ENCODE peak calls at places on chromosomes 16 and 17, in nine cellular contexts. One of them, this sample, is unnamed.

GRCh38 chr17:19654901-19655300 is 6.3 kb downstream of the ALDH3A2 start:
- DNase-seq in IMR-90: no peak
- DNase-seq in right lobe of liver: no peak
- DNase-seq in left lung: no peak
- DNase-seq in cardiac muscle cell: no peak
- DNase-seq in SJCRH30: no peak
- DNase-seq in A549: no peak
- DNase-seq in adrenal gland: no peak
- DNase-seq in breast epithelium: no peak
- DNase-seq in this sample: no peak

GRCh38 chr17:18356624-18357023 is 6.7 kb downstream of the SHMT1 start:
- DNase-seq in left lung: no peak
- DNase-seq in adrenal gland: peak; percentile 64
- DNase-seq in cardiac muscle cell: peak; percentile 86
- DNase-seq in breast epithelium: peak; percentile 19
- DNase-seq in IMR-90: peak; percentile 50
- DNase-seq in SJCRH30: no peak
- DNase-seq in A549: no peak
- DNase-seq in right lobe of liver: peak; percentile 69
- DNase-seq in this sample: no peak

GRCh38 chr17:39755550-39756375 is 18.0 kb downstream of the GRB7 start:
- DNase-seq in adrenal gland: peak; percentile 12
- DNase-seq in IMR-90: peak; percentile 24
- DNase-seq in left lung: no peak
- DNase-seq in right lobe of liver: no peak
- DNase-seq in cardiac muscle cell: no peak
- DNase-seq in A549: no peak
- DNase-seq in breast epithelium: no peak
- DNase-seq in SJCRH30: no peak
- DNase-seq in this sample: peak; percentile 59

GRCh38 chr17:56292010-56292409 is 138.7 kb downstream of the ANKFN1 start:
- DNase-seq in left lung: no peak
- DNase-seq in breast epithelium: no peak
- DNase-seq in SJCRH30: no peak
- DNase-seq in A549: no peak
- DNase-seq in right lobe of liver: no peak
- DNase-seq in adrenal gland: no peak
- DNase-seq in IMR-90: peak; percentile 77
- DNase-seq in cardiac muscle cell: no peak
- DNase-seq in this sample: no peak

GRCh38 chr17:46976626-46977270 is 2.3 kb downstream of the RPRML start:
- DNase-seq in SJCRH30: no peak
- DNase-seq in IMR-90: no peak
- DNase-seq in left lung: no peak
- DNase-seq in adrenal gland: no peak
- DNase-seq in right lobe of liver: no peak
- DNase-seq in cardiac muscle cell: no peak
- DNase-seq in breast epithelium: no peak
- DNase-seq in A549: no peak
- DNase-seq in this sample: no peak

GRCh38 chr16:47047804-47048203 is 74.3 kb upstream of the DNAJA2 start:
- DNase-seq in cardiac muscle cell: no peak
- DNase-seq in A549: no peak
- DNase-seq in right lobe of liver: no peak
- DNase-seq in IMR-90: no peak
- DNase-seq in breast epithelium: no peak
- DNase-seq in SJCRH30: no peak
- DNase-seq in adrenal gland: no peak
- DNase-seq in left lung: no peak
- DNase-seq in this sample: no peak

GRCh38 chr17:9529033-9529748 is 46.4 kb downstream of the STX8 start:
- DNase-seq in right lobe of liver: no peak
- DNase-seq in breast epithelium: no peak
- DNase-seq in IMR-90: peak; percentile 56
- DNase-seq in SJCRH30: no peak
- DNase-seq in A549: peak; percentile 21
- DNase-seq in adrenal gland: no peak
- DNase-seq in cardiac muscle cell: peak; percentile 47
- DNase-seq in left lung: no peak
- DNase-seq in this sample: no peak

GRCh38 chr17:38620551-38621277 is 15.0 kb upstream of the SRCIN1 start:
- DNase-seq in SJCRH30: no peak
- DNase-seq in breast epithelium: no peak
- DNase-seq in A549: no peak
- DNase-seq in left lung: no peak
- DNase-seq in adrenal gland: no peak
- DNase-seq in cardiac muscle cell: no peak
- DNase-seq in right lobe of liver: no peak
- DNase-seq in IMR-90: no peak
- DNase-seq in this sample: no peak

GRCh38 chr16:12679660-12680272 is 123.9 kb downstream of the CPPED1 start:
- DNase-seq in adrenal gland: no peak
- DNase-seq in SJCRH30: no peak
- DNase-seq in breast epithelium: no peak
- DNase-seq in A549: no peak
- DNase-seq in IMR-90: peak; percentile 24
- DNase-seq in left lung: no peak
- DNase-seq in right lobe of liver: no peak
- DNase-seq in cardiac muscle cell: no peak
- DNase-seq in this sample: no peak

GRCh38 chr17:15883617-15884111 is 61.3 kb upstream of the ADORA2B start:
- DNase-seq in cardiac muscle cell: peak; percentile 83
- DNase-seq in SJCRH30: no peak
- DNase-seq in A549: no peak
- DNase-seq in breast epithelium: no peak
- DNase-seq in adrenal gland: no peak
- DNase-seq in right lobe of liver: no peak
- DNase-seq in left lung: no peak
- DNase-seq in IMR-90: peak; percentile 93
- DNase-seq in this sample: no peak

GRCh38 chr17:41705271-41705991 is 6.7 kb upstream of the GAST start:
- DNase-seq in breast epithelium: no peak
- DNase-seq in A549: no peak
- DNase-seq in cardiac muscle cell: peak; percentile 49
- DNase-seq in adrenal gland: peak; percentile 81
- DNase-seq in left lung: no peak
- DNase-seq in IMR-90: peak; percentile 73
- DNase-seq in SJCRH30: no peak
- DNase-seq in right lobe of liver: no peak
- DNase-seq in this sample: no peak

GRCh38 chr17:41702712-41703111 is 9.4 kb upstream of the GAST start:
- DNase-seq in A549: no peak
- DNase-seq in adrenal gland: no peak
- DNase-seq in right lobe of liver: peak; percentile 34
- DNase-seq in breast epithelium: no peak
- DNase-seq in IMR-90: no peak
- DNase-seq in left lung: no peak
- DNase-seq in SJCRH30: no peak
- DNase-seq in cardiac muscle cell: no peak
- DNase-seq in this sample: no peak

GRCh38 chr17:41710472-41711090 is 1.6 kb upstream of the GAST start:
- DNase-seq in A549: no peak
- DNase-seq in SJCRH30: no peak
- DNase-seq in breast epithelium: no peak
- DNase-seq in left lung: no peak
- DNase-seq in adrenal gland: peak; percentile 52
- DNase-seq in right lobe of liver: no peak
- DNase-seq in IMR-90: peak; percentile 75
- DNase-seq in cardiac muscle cell: peak; percentile 66
- DNase-seq in this sample: no peak

GRCh38 chr17:41711669-41712400 is at the start of gene GAST:
- DNase-seq in left lung: peak; percentile 36
- DNase-seq in cardiac muscle cell: no peak
- DNase-seq in A549: no peak
- DNase-seq in right lobe of liver: no peak
- DNase-seq in adrenal gland: no peak
- DNase-seq in breast epithelium: no peak
- DNase-seq in IMR-90: no peak
- DNase-seq in SJCRH30: no peak
- DNase-seq in this sample: no peak

DNA sequence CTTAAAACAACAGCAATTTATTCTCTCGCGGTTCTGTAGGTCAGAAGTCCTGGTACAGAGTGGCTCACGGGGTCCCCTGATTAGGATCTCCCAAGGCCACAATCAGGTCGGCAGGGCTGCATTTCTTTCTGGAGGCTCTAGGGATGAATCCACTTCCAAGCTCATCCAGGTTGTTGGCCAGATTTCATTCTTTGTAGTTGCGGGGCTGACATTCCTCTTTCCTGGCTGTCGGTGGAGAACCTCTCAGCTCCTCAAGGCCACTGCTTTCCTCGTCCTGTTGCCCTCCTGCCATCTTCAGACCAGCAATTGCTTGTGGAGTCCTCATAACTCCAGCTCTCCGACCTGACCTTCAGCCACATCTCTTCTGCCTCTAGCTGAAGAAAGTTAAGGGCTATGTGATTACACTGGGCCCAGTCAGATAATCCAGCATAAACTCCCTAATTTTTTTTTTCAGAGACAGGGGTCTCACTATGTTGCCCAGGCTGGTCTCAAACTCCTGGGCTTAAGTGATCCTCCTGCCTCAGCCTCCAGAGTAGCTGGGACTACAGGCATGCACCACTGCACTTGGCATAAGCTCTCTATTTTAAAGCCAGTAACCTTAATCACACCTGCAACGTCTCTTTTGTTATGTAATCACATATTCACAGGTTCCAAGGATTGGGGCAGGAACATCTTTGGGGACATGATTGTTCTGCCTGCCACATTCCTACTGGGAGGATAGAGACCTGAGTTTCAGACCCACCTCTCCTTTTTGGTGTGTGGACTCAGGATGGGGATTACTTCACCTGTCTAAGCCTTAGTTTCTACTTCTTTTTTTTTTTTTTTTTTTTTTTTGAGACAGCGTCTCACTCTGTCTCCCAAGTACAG is 4.1 kb upstream of the GAST start:
- DNase-seq in breast epithelium: no peak
- DNase-seq in left lung: no peak
- DNase-seq in SJCRH30: no peak
- DNase-seq in cardiac muscle cell: no peak
- DNase-seq in adrenal gland: no peak
- DNase-seq in A549: no peak
- DNase-seq in IMR-90: no peak
- DNase-seq in right lobe of liver: no peak
- DNase-seq in this sample: no peak
- H3K4me1 ChIP-seq in breast epithelium: no peaks in the 10 kb centered on the region
- H3K4me1 ChIP-seq in left lung: no peaks in the 10 kb centered on the region
- H3K4me1 ChIP-seq in SJCRH30: peaks cover 11% of the 10 kb centered on the region
- H3K4me1 ChIP-seq in cardiac muscle cell: no peaks in the 10 kb centered on the region
- H3K4me1 ChIP-seq in adrenal gland: peaks cover 12% of the 10 kb centered on the region
- H3K4me1 ChIP-seq in A549: peaks cover 13% of the 10 kb centered on the region
- H3K4me1 ChIP-seq in IMR-90: peaks cover 4% of the 10 kb centered on the region
- H3K4me1 ChIP-seq in right lobe of liver: no peaks in the 10 kb centered on the region
- H3K4me1 ChIP-seq in this sample: no peaks in the 10 kb centered on the region

GRCh38 chr17:45438931-45439610 is 6.4 kb upstream of the ARHGAP27 start:
- DNase-seq in breast epithelium: no peak
- DNase-seq in left lung: peak; percentile 60
- DNase-seq in adrenal gland: no peak
- DNase-seq in SJCRH30: no peak
- DNase-seq in A549: no peak
- DNase-seq in right lobe of liver: no peak
- DNase-seq in cardiac muscle cell: no peak
- DNase-seq in IMR-90: no peak
- DNase-seq in this sample: no peak
- H3K4me1 ChIP-seq in breast epithelium: no peaks in the 10 kb centered on the region
- H3K4me1 ChIP-seq in left lung: no peaks in the 10 kb centered on the region
- H3K4me1 ChIP-seq in adrenal gland: no peaks in the 10 kb centered on the region
- H3K4me1 ChIP-seq in SJCRH30: peaks cover 5% of the 10 kb centered on the region
- H3K4me1 ChIP-seq in A549: peaks cover 23% of the 10 kb centered on the region
- H3K4me1 ChIP-seq in right lobe of liver: no peaks in the 10 kb centered on the region
- H3K4me1 ChIP-seq in cardiac muscle cell: no peaks in the 10 kb centered on the region
- H3K4me1 ChIP-seq in IMR-90: no peaks in the 10 kb centered on the region
- H3K4me1 ChIP-seq in this sample: no peaks in the 10 kb centered on the region

DNA sequence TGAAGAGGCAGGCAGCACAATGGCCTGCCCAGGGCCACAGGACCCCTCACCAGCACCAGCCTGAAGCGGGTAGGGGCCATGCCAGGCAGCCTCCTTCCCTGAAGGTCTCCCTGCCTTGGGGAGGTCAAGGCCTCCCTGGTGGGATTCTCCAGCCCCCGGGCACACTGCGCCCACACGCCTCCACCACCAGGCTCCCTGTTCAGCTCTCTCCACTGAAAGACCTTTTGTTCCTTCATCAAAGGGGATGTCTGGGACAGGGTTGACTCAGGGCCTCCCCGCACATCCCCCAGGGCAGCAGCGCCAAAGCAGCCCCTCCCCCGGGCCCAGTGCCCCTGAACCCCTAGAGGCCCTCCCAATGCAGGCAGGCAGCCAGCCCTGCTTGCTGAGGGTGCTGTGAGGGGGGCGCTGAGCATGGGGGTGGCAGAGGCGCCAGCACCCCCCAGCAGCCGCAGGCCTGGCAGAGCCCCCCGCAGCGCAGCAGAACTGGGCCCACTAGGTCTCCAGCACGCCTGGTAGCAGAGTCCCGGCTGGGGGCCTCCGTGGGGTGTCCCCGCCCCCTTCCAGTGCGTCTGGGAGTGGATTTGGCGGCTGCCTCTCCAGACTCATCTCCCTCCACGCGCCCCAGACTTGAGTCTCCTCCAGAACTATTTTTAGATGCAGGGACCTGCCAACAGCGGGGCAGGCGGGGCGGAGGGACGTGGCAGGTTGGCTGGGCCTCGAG is 13.1 kb downstream of the BCAR1 start:
- DNase-seq in left lung: no peak
- DNase-seq in breast epithelium: peak; percentile 57
- DNase-seq in A549: no peak
- DNase-seq in cardiac muscle cell: peak; percentile 92
- DNase-seq in adrenal gland: peak; percentile 94
- DNase-seq in SJCRH30: peak; percentile 61
- DNase-seq in right lobe of liver: peak; percentile 40
- DNase-seq in IMR-90: peak; percentile 91
- DNase-seq in this sample: no peak
- H3K4me1 ChIP-seq in left lung: peaks cover 14% of the 10 kb centered on the region
- H3K4me1 ChIP-seq in breast epithelium: peaks cover 20% of the 10 kb centered on the region
- H3K4me1 ChIP-seq in A549: peaks cover 39% of the 10 kb centered on the region
- H3K4me1 ChIP-seq in cardiac muscle cell: peaks cover 23% of the 10 kb centered on the region
- H3K4me1 ChIP-seq in adrenal gland: peaks cover 18% of the 10 kb centered on the region
- H3K4me1 ChIP-seq in SJCRH30: peaks cover 17% of the 10 kb centered on the region
- H3K4me1 ChIP-seq in right lobe of liver: no peaks in the 10 kb centered on the region
- H3K4me1 ChIP-seq in IMR-90: peaks cover 33% of the 10 kb centered on the region
- H3K4me1 ChIP-seq in this sample: peaks cover 4% of the 10 kb centered on the region

DNA sequence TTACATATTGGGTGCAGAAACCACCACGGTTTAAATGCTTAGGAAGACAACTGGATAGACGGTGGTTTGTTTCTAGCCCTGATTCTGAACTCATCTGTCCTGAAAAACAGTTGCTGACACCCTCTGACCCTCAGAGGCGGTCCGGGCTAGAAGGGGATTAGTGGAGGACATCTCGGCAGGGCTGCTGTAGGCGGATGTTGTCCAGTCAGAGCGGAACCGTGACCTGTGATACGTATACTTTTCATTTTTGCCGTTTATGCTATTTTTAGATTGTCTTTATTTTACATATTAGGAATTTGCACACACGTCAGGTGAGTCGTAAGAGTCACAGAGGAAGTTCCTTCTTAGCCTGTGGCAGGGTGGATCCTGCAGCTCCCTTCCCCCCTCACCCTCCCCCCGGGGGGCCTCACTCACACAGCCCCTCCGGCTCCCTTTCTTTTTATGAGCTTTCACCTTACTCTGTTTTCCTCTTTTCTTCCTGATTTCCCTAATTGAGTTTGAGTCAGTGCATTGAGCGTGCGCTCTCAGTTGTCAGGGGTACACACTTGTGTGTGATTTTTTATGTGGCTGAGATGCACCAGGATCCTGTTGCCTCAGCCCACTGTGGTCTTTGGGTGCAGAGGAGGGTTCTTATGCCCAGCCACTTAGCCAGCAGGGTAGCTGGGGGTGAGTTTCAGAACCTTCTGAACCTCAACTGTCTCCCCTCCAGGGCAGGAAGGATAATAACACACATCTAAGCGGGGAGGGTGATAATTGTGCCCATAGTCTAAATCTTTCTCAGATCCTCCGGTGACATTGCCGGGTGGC is 211.1 kb upstream of the CHMP6 start:
- DNase-seq in left lung: no peak
- DNase-seq in right lobe of liver: no peak
- DNase-seq in SJCRH30: peak; percentile 64
- DNase-seq in IMR-90: peak; percentile 74
- DNase-seq in adrenal gland: no peak
- DNase-seq in cardiac muscle cell: no peak
- DNase-seq in breast epithelium: no peak
- DNase-seq in A549: no peak
- DNase-seq in this sample: no peak
- H3K4me1 ChIP-seq in left lung: peaks cover 5% of the 10 kb centered on the region
- H3K4me1 ChIP-seq in right lobe of liver: no peaks in the 10 kb centered on the region
- H3K4me1 ChIP-seq in SJCRH30: peaks cover 13% of the 10 kb centered on the region
- H3K4me1 ChIP-seq in IMR-90: peaks cover 29% of the 10 kb centered on the region
- H3K4me1 ChIP-seq in adrenal gland: no peaks in the 10 kb centered on the region
- H3K4me1 ChIP-seq in cardiac muscle cell: peaks cover 17% of the 10 kb centered on the region
- H3K4me1 ChIP-seq in breast epithelium: no peaks in the 10 kb centered on the region
- H3K4me1 ChIP-seq in A549: peaks cover 20% of the 10 kb centered on the region
- H3K4me1 ChIP-seq in this sample: peaks cover 48% of the 10 kb centered on the region

This sample was measured in effector memory CD4-positive, alpha-beta T cell.